ENCODE peak calls at places on chromosomes 7 and 10, in nine cellular contexts. V is AG08395; B is activated CD8-positive, alpha-beta memory T cell treated with anti-CD3 and anti-CD28 coated beads for 4 hours; X is lung microvascular endothelial cell; E is cardiac muscle cell; K is stromal cell of bone marrow; N is osteocyte; F is stimulated activated CD8-positive, alpha-beta memory T cell treated with anti-CD3 and anti-CD28 coated beads, Interleukin-7, amount 100 ng/mL, for 24 hours; M is NCI-H345. S is an unnamed sample.

GRCh38 chr7:36545291-36545690 is 155.6 kb downstream of the ANLN start:
- DNase-seq in B (no peak), N (peak), E (no peak), F (no peak), V (no peak), K (no peak), X (no peak), M (no peak), S (no peak)

GRCh38 chr7:137564677-137565076 is 221.1 kb upstream of the PTN start:
- DNase-seq in E (no peak), F (no peak), N (no peak), M (no peak), B (no peak), X (no peak), K (no peak), V (no peak), S (no peak)

GRCh38 chr7:122886357-122887081 is at the start of gene CADPS2:
- DNase-seq in M (peak), B (no peak), X (peak), E (peak), N (no peak), V (peak), K (peak), F (no peak), S (peak)

GRCh38 chr7:121304259-121304658 is 24.5 kb upstream of the WNT16 start:
- DNase-seq in V (no peak), E (no peak), B (no peak), F (no peak), K (no peak), M (no peak), N (no peak), X (no peak), S (no peak)

GRCh38 chr10:46317889-46318288 is 31.1 kb downstream of the ANTXRL start:
- DNase-seq in V (no peak), X (no peak), B (no peak), K (no peak), N (no peak), F (no peak), M (no peak), E (no peak), S (no peak)

GRCh38 chr10:70255329-70256299 is 22.4 kb upstream of the PPA1 start:
- DNase-seq in V (no peak), K (no peak), B (no peak), M (no peak), E (peak), X (no peak), N (no peak), F (no peak), S (no peak)

GRCh38 chr10:61832866-61833481 is 68.5 kb upstream of the ARID5B start:
- DNase-seq in K (no peak), B (no peak), E (peak), M (no peak), N (no peak), F (no peak), X (no peak), V (no peak), S (no peak)

GRCh38 chr7:45514944-45515343 is 59.2 kb upstream of the ADCY1 start:
- DNase-seq in X (no peak), V (no peak), F (no peak), B (no peak), M (no peak), E (no peak), K (no peak), N (no peak), S (no peak)

GRCh38 chr7:132882714-132883428 is 199.0 kb downstream of the CHCHD3 start:
- DNase-seq in M (no peak), V (no peak), X (no peak), N (no peak), E (no peak), B (peak), F (no peak), K (no peak), S (no peak)

GRCh38 chr10:6542999-6543430 is 37.1 kb downstream of the PRKCQ start:
- DNase-seq in K (no peak), E (no peak), F (no peak), N (no peak), X (no peak), B (no peak), V (no peak), M (no peak), S (no peak)

GRCh38 chr7:38748056-38748610 is 117.0 kb upstream of the AMPH start:
- DNase-seq in F (no peak), X (peak), V (no peak), E (peak), B (no peak), K (peak), N (no peak), M (no peak), S (no peak)

GRCh38 chr7:30470163-30470770 is 8.3 kb downstream of the NOD1 start:
- DNase-seq in K (no peak), N (peak), F (no peak), M (no peak), X (peak), B (no peak), V (no peak), E (peak), S (no peak)

GRCh38 chr10:53458007-53458406 is 685.4 kb upstream of the MBL2 start:
- DNase-seq in V (no peak), E (no peak), N (no peak), B (no peak), F (no peak), X (no peak), M (no peak), K (no peak), S (no peak)

GRCh38 chr7:30904566-30904965 is 7.1 kb upstream of the AQP1 start:
- DNase-seq in E (no peak), M (peak), B (no peak), K (no peak), F (no peak), X (no peak), V (no peak), N (no peak), S (no peak)

GRCh38 chr7:138001529-138002095 is at the start of gene CREB3L2:
- DNase-seq in N (peak), V (peak), B (peak), X (peak), E (peak), F (peak), M (peak), K (no peak), S (peak)

GRCh38 chr7:106418094-106418493 is 133.3 kb upstream of the NAMPT start:
- DNase-seq in B (no peak), N (no peak), X (peak), E (peak), V (peak), F (no peak), M (no peak), K (no peak), S (no peak)

GRCh38 chr7:113892818-113893217 is 26.0 kb downstream of the PPP1R3A start:
- DNase-seq in V (no peak), N (no peak), E (no peak), X (peak), M (no peak), B (no peak), F (no peak), K (no peak), S (no peak)

GRCh38 chr7:150368884-150369739 is 490 bp downstream of the REPIN1 start:
- DNase-seq in X (peak), M (peak), K (no peak), E (peak), B (peak), V (peak), F (no peak), N (no peak), S (peak)

GRCh38 chr7:71300603-71301002 is 168.7 kb downstream of the GALNT17 start:
- DNase-seq in K (no peak), M (no peak), E (no peak), F (no peak), V (no peak), X (no peak), N (no peak), B (no peak), S (no peak)

GRCh38 chr10:5944389-5945202 is 32.7 kb downstream of the IL15RA start:
- DNase-seq in M (no peak), N (no peak), B (no peak), K (peak), F (no peak), X (peak), E (peak), V (peak), S (peak)

GRCh38 chr7:133155121-133155520 is 73.2 kb upstream of the CHCHD3 start:
- DNase-seq in X (no peak), K (no peak), B (no peak), V (no peak), N (no peak), M (no peak), E (peak), F (no peak), S (no peak)

GRCh38 chr7:82740246-82740848 is 296.8 kb upstream of the CACNA2D1 start:
- DNase-seq in X (peak), K (peak), V (peak), N (no peak), M (peak), B (no peak), F (no peak), E (peak), S (no peak)

GRCh38 chr10:129108378-129108777 is 358.7 kb upstream of the MGMT start:
- DNase-seq in F (no peak), V (no peak), B (no peak), N (peak), M (no peak), X (no peak), K (no peak), E (peak), S (no peak)

GRCh38 chr10:72124984-72125383 is 36.6 kb upstream of the SPOCK2 start:
- DNase-seq in B (no peak), F (no peak), K (peak), E (peak), N (no peak), X (no peak), V (peak), M (no peak), S (peak)

GRCh38 chr7:142908921-142909870 is 23.7 kb upstream of the TRPV6 start:
- DNase-seq in M (no peak), E (peak), N (no peak), V (peak), K (no peak), B (no peak), X (peak), F (no peak), S (no peak)

GRCh38 chr10:97543025-97543546 is 29.5 kb upstream of the ANKRD2 start:
- DNase-seq in X (peak), M (no peak), B (peak), E (peak), F (peak), N (peak), K (peak), V (peak), S (peak)

GRCh38 chr7:93027044-93027443 is 90.7 kb downstream of the SAMD9 start:
- DNase-seq in V (no peak), E (no peak), M (no peak), N (no peak), F (no peak), X (no peak), B (no peak), K (no peak), S (no peak)

GRCh38 chr10:34539533-34540315 is 275.4 kb downstream of the PARD3 start:
- DNase-seq in X (peak), K (peak), F (no peak), M (no peak), E (peak), B (no peak), V (peak), N (no peak), S (peak)

GRCh38 chr7:95209276-95209675 is 115.1 kb downstream of the PON1 start:
- DNase-seq in N (no peak), K (no peak), F (no peak), E (no peak), V (no peak), X (no peak), M (no peak), B (no peak), S (no peak)

S was measured in osteoblast.